ENCODE peak calls at places on chromosome 11, in five cellular contexts. X is transverse colon, Q is psoas muscle, E is skeletal muscle cell, R is body of pancreas. N is an unnamed sample.
A peak's percentile ranks its signal among the peaks of the same experiment; 100 is the strongest.

GRCh38 chr11:114705280-114706024 is 27.1 kb downstream of the NXPE2 start:
- DNase-seq in X (peak; percentile 35), E (no peak), Q (peak; percentile 36), R (no peak), N (peak; percentile 80)

GRCh38 chr11:81839016-81839415 is 894.6 kb downstream of the FAM181B start:
- DNase-seq in Q (no peak), R (no peak), E (no peak), X (no peak), N (no peak)

GRCh38 chr11:36002196-36002595 is 58.3 kb downstream of the LDLRAD3 start:
- DNase-seq in E (no peak), Q (peak; percentile 30), X (no peak), R (no peak), N (no peak)

GRCh38 chr11:71156301-71156700 is 96.1 kb downstream of the SHANK2 start:
- DNase-seq in R (no peak), X (no peak), E (no peak), Q (no peak), N (no peak)

GRCh38 chr11:45933131-45933821 is 10.8 kb downstream of the LARGE2 start:
- DNase-seq in R (peak; percentile 74), Q (no peak), E (peak; percentile 21), X (no peak), N (no peak)

GRCh38 chr11:126751242-126751641 is 249.3 kb downstream of the KIRREL3 start:
- DNase-seq in X (no peak), Q (no peak), E (no peak), R (no peak), N (no peak)

GRCh38 chr11:68979931-68980775 is 633 bp downstream of the MRGPRD start:
- DNase-seq in E (no peak), X (peak; percentile 5), R (no peak), Q (no peak), N (no peak)

GRCh38 chr11:69396051-69396947 is 85.2 kb upstream of the LINC01488 start:
- DNase-seq in X (peak; percentile 3), R (no peak), Q (no peak), E (no peak), N (peak; percentile 24)

GRCh38 chr11:39078465-39078864 is 2381.0 kb downstream of the LRRC4C start:
- DNase-seq in X (no peak), Q (no peak), R (no peak), E (no peak), N (peak; percentile 52)

GRCh38 chr11:91396243-91397133 is 828.1 kb upstream of the FAT3 start:
- DNase-seq in Q (no peak), E (peak; percentile 4), R (no peak), X (no peak), N (no peak)

GRCh38 chr11:76638267-76639197 is 32.0 kb downstream of the LRRC32 start:
- DNase-seq in R (no peak), E (no peak), Q (no peak), X (no peak), N (peak; percentile 14)

GRCh38 chr11:57498540-57498939 is 17.0 kb downstream of the SLC43A1 start:
- DNase-seq in E (no peak), R (peak; percentile 46), X (no peak), Q (no peak), N (no peak)

GRCh38 chr11:57499413-57499982 is 16.0 kb downstream of the SLC43A1 start:
- DNase-seq in E (peak; percentile 77), Q (peak; percentile 97), X (peak; percentile 95), R (peak; percentile 98), N (peak; percentile 99)

GRCh38 chr11:57500526-57500925 is 15.0 kb downstream of the SLC43A1 start:
- DNase-seq in X (no peak), R (peak; percentile 92), E (no peak), Q (no peak), N (peak; percentile 70)

GRCh38 chr11:57500926-57501325 is 14.6 kb downstream of the SLC43A1 start:
- DNase-seq in R (no peak), X (no peak), Q (no peak), E (no peak), N (peak; percentile 58)

DNA sequence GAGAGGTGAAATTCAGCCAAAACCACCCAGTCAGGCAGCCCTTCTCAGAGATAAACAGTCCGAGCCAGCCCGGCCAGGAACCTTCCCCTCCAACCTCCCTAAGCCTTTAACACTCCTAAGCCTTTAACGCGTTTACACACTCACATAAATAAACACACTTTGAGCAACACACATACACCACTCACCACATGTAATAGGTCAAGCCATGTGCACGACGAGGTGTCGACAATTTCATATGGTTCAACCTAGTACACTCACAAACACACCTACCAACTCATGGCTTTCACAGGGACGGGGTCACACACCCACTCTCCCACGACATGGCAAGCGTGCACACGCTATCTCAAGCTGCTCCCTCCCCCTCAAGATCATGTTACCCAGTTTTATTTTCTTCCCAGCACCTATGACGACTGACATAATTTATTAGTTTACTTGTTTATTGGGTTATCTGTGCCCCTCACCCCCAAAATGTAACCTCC is 15.5 kb downstream of the SLC43A1 start:
- DNase-seq in E (no peak), Q (no peak), X (no peak), R (no peak), N (no peak)
- H3K4me3 ChIP-seq in E (peak overlapping the region; percentile 23), Q (peak overlapping the region; percentile 51), X (peak overlapping the region; percentile 41), R (no peak overlapping the region), N (no peak overlapping the region)

DNA sequence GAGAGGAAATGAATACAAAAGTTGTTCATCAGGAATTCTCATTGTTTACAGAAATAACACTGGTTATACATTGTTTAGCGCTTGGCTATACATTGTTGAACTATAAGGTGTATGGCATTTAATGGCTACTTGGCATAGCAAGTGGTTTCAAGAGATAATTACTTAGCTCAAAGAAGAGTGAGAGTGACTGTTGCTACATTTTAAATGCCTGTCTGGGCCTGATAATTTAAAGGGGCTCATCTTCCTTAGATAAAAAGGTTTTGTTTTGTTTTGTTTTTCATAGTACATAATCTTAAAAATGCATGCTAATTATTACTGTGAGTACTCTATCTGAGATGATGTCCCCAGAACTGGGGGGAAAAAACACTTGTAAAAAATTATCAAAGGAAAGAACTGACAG is 1.5 kb upstream of the SMPD1 start:
- DNase-seq in Q (no peak), X (no peak), R (no peak), E (no peak), N (no peak)
- H3K4me3 ChIP-seq in Q (no peak overlapping the region), X (no peak overlapping the region), R (no peak overlapping the region), E (no peak overlapping the region), N (no peak overlapping the region)

DNA sequence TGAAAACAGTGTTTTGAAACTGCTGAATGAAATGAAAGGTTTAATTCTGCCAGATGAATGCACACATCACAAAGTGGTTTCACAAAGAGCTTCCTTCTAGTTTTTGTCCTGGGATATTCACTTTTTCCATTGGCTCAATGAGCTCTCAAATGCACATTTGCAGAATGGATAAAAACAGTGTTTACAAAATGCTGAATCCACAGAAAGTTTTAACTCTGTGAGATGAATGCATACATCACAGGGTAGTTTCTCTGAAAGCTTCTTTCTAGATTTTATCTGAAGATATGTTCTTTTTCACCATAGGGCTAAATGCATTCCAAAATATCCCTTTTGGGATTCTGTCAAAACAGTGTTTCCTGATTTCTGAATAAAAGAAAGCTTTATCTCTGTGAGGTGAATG is 237.6 kb downstream of the OR4A5 start:
- DNase-seq in E (no peak), Q (no peak), R (no peak), X (no peak), N (no peak)
- H3K4me3 ChIP-seq in E (no peak overlapping the region), Q (no peak overlapping the region), R (no peak overlapping the region), X (no peak overlapping the region), N (no peak overlapping the region)

GRCh38 chr11:130434521-130435223 is 6.3 kb upstream of the ADAMTS8 start:
- DNase-seq in E (no peak), Q (peak; percentile 68), X (peak; percentile 74), R (peak; percentile 82), N (peak; percentile 82)
- H3K4me3 ChIP-seq in E (peak overlapping the region; percentile 73), Q (peak overlapping the region; percentile 66), X (peak overlapping the region; percentile 56), R (no peak overlapping the region), N (peak overlapping the region; percentile 84)

DNA sequence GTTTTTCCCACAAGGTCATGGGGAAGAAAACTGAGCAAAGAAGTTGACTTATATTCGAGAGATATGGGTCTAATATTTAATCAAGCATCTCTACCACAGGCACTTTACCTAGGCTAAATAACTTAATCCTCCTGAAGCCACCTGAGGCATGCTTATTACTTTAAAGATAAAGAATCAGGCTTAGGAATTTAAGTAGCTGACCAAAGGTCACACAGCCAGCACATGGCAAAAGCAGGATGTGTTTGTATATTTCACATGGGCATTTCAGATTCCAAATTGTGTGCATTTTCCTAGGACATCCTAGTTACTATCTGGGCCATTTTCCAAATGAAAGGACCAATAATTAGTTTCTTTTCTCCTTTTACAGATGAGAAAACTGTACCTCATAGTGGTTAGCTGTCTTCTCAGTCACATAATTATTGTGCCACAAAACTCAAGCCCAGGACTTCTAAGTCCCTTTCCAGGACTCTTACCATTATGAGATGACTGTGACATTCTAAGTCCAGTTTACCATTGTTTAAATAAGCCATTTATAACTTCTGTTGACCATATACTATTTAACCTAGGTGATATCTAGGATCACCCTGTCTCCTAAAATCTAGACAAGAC is 112.1 kb upstream of the ZC3H12C start:
- DNase-seq in R (no peak), Q (no peak), X (no peak), E (no peak), N (no peak)
- H3K4me3 ChIP-seq in R (no peak overlapping the region), Q (no peak overlapping the region), X (no peak overlapping the region), E (no peak overlapping the region), N (no peak overlapping the region)

DNA sequence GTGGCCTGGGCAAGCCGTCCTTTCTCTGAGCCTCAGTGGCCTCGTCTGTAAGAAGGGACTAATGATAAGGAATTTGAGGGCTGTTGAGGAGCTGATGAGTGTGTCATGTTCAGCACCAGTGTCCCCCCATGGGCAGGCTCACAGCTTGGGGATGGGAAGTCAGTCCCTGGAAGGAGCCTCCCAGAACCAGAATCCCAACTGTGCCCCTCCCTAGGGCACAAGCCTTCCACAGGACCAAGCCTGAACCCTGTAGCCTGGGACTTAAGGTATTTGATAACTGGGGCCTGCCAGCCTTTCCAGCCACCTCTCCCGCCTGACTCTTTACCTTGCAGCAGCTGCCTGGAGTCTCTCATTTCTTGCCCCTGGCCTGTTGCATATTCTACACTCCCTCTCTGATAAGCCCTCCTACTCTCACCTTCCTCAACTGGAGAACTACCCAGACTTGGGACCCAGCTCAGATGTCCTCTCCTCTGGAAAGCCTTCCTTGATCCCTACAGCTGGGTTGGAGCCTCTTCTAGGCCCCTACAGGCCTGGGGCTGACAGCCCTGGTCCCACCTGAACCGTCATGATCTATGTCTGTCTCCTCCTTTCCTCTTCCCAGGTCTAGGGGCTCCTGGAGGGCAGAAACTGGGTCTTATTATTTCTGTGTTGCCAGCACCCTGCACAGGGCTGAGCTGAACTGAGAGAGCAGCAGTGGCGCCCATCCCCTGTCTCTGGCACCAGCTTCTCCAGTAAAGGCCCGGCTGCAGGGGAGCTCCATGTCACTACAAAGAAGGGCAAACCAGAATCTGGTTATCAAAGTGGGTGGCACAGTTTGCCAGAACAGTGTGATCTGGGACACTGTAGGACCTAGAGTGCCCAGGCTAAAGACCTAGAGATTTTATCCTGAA is 1.6 kb downstream of the P2RY2 start:
- DNase-seq in R (no peak), E (no peak), Q (no peak), X (no peak), N (no peak)
- H3K4me3 ChIP-seq in R (no peak overlapping the region), E (no peak overlapping the region), Q (peak overlapping the region; percentile 82), X (peak overlapping the region; percentile 46), N (no peak overlapping the region)

GRCh38 chr11:6654281-6655019 is 1.2 kb downstream of the DCHS1 start:
- DNase-seq in Q (no peak), X (no peak), R (peak; percentile 67), E (no peak), N (peak; percentile 85)

GRCh38 chr11:6653656-6654055 is 2.0 kb downstream of the DCHS1 start:
- DNase-seq in Q (no peak), E (no peak), R (no peak), X (no peak), N (no peak)

GRCh38 chr11:6656581-6656915 is 939 bp upstream of the DCHS1 start:
- DNase-seq in X (no peak), Q (no peak), R (no peak), E (no peak), N (no peak)

GRCh38 chr11:6655790-6656580 is at the start of gene DCHS1:
- DNase-seq in X (peak; percentile 26), Q (peak; percentile 52), E (no peak), R (no peak), N (peak; percentile 85)

GRCh38 chr11:6655020-6655789 is 404 bp downstream of the DCHS1 start:
- DNase-seq in R (no peak), X (no peak), Q (peak; percentile 48), E (no peak), N (peak; percentile 49)
- H3K4me3 ChIP-seq in R (no peak overlapping the region), X (peak overlapping the region; percentile 47), Q (peak overlapping the region; percentile 59), E (peak overlapping the region; percentile 39), N (peak overlapping the region; percentile 71)

N was measured in right cardiac atrium.